ENCODE peak calls at places on chromosomes 7 and 10, in ten cellular contexts. One of them, this sample, is unnamed.

GRCh38 chr10:26881600-26882331 is 21.0 kb upstream of the ABI1 start:
- DNase-seq in EL: peak
- DNase-seq in ELR: peak
- DNase-seq in stimulated activated CD4-positive, alpha-beta T cell treated with anti-CD3 and anti-CD28 coated beads, Interleukin-1b, Interleukin-23, amount 100 ng/mL, for 1 hour: no peak
- DNase-seq in effector CD4-positive, alpha-beta T cell: no peak
- DNase-seq in HCT116: peak
- DNase-seq in mesendoderm: peak
- DNase-seq in cardiac muscle cell: peak
- DNase-seq in AG04449: no peak
- DNase-seq in GM20000: peak
- DNase-seq in this sample: peak

GRCh38 chr10:77350711-77351119 is 286.9 kb downstream of the KCNMA1 start:
- DNase-seq in ELR: peak
- DNase-seq in HCT116: peak
- DNase-seq in mesendoderm: peak
- DNase-seq in effector CD4-positive, alpha-beta T cell: no peak
- DNase-seq in cardiac muscle cell: peak
- DNase-seq in EL: peak
- DNase-seq in GM20000: no peak
- DNase-seq in stimulated activated CD4-positive, alpha-beta T cell treated with anti-CD3 and anti-CD28 coated beads, Interleukin-1b, Interleukin-23, amount 100 ng/mL, for 1 hour: no peak
- DNase-seq in AG04449: peak
- DNase-seq in this sample: no peak

GRCh38 chr7:46940178-46940577 is 641.7 kb downstream of the TNS3 start:
- DNase-seq in HCT116: no peak
- DNase-seq in ELR: no peak
- DNase-seq in cardiac muscle cell: no peak
- DNase-seq in EL: no peak
- DNase-seq in AG04449: no peak
- DNase-seq in mesendoderm: no peak
- DNase-seq in effector CD4-positive, alpha-beta T cell: no peak
- DNase-seq in stimulated activated CD4-positive, alpha-beta T cell treated with anti-CD3 and anti-CD28 coated beads, Interleukin-1b, Interleukin-23, amount 100 ng/mL, for 1 hour: no peak
- DNase-seq in GM20000: no peak
- DNase-seq in this sample: no peak

GRCh38 chr10:131902211-131902610 is 1.4 kb downstream of the PPP2R2D start:
- DNase-seq in mesendoderm: no peak
- DNase-seq in cardiac muscle cell: no peak
- DNase-seq in HCT116: no peak
- DNase-seq in EL: no peak
- DNase-seq in effector CD4-positive, alpha-beta T cell: no peak
- DNase-seq in stimulated activated CD4-positive, alpha-beta T cell treated with anti-CD3 and anti-CD28 coated beads, Interleukin-1b, Interleukin-23, amount 100 ng/mL, for 1 hour: no peak
- DNase-seq in AG04449: no peak
- DNase-seq in ELR: peak
- DNase-seq in GM20000: no peak
- DNase-seq in this sample: no peak

GRCh38 chr7:122886357-122887081 is at the start of gene CADPS2:
- DNase-seq in ELR: peak
- DNase-seq in HCT116: peak
- DNase-seq in EL: peak
- DNase-seq in AG04449: no peak
- DNase-seq in effector CD4-positive, alpha-beta T cell: no peak
- DNase-seq in stimulated activated CD4-positive, alpha-beta T cell treated with anti-CD3 and anti-CD28 coated beads, Interleukin-1b, Interleukin-23, amount 100 ng/mL, for 1 hour: no peak
- DNase-seq in cardiac muscle cell: peak
- DNase-seq in mesendoderm: peak
- DNase-seq in GM20000: peak
- DNase-seq in this sample: peak

GRCh38 chr10:123148414-123149161 is 652 bp downstream of the HMX2 start:
- DNase-seq in GM20000: peak
- DNase-seq in EL: no peak
- DNase-seq in cardiac muscle cell: no peak
- DNase-seq in stimulated activated CD4-positive, alpha-beta T cell treated with anti-CD3 and anti-CD28 coated beads, Interleukin-1b, Interleukin-23, amount 100 ng/mL, for 1 hour: no peak
- DNase-seq in ELR: no peak
- DNase-seq in effector CD4-positive, alpha-beta T cell: no peak
- DNase-seq in mesendoderm: peak
- DNase-seq in AG04449: no peak
- DNase-seq in HCT116: no peak
- DNase-seq in this sample: no peak

GRCh38 chr7:18548569-18548968 is 53.0 kb downstream of the HDAC9 start:
- DNase-seq in GM20000: no peak
- DNase-seq in cardiac muscle cell: no peak
- DNase-seq in HCT116: no peak
- DNase-seq in stimulated activated CD4-positive, alpha-beta T cell treated with anti-CD3 and anti-CD28 coated beads, Interleukin-1b, Interleukin-23, amount 100 ng/mL, for 1 hour: no peak
- DNase-seq in EL: no peak
- DNase-seq in ELR: no peak
- DNase-seq in AG04449: no peak
- DNase-seq in effector CD4-positive, alpha-beta T cell: no peak
- DNase-seq in mesendoderm: no peak
- DNase-seq in this sample: no peak

GRCh38 chr10:21084700-21085099 is 187.6 kb upstream of the NEBL start:
- DNase-seq in cardiac muscle cell: no peak
- DNase-seq in stimulated activated CD4-positive, alpha-beta T cell treated with anti-CD3 and anti-CD28 coated beads, Interleukin-1b, Interleukin-23, amount 100 ng/mL, for 1 hour: no peak
- DNase-seq in effector CD4-positive, alpha-beta T cell: no peak
- DNase-seq in ELR: no peak
- DNase-seq in EL: no peak
- DNase-seq in AG04449: no peak
- DNase-seq in HCT116: no peak
- DNase-seq in mesendoderm: no peak
- DNase-seq in GM20000: no peak
- DNase-seq in this sample: peak

GRCh38 chr7:157660971-157661610 is 324.3 kb downstream of the DNAJB6 start:
- DNase-seq in HCT116: no peak
- DNase-seq in mesendoderm: no peak
- DNase-seq in cardiac muscle cell: no peak
- DNase-seq in GM20000: no peak
- DNase-seq in effector CD4-positive, alpha-beta T cell: no peak
- DNase-seq in ELR: no peak
- DNase-seq in stimulated activated CD4-positive, alpha-beta T cell treated with anti-CD3 and anti-CD28 coated beads, Interleukin-1b, Interleukin-23, amount 100 ng/mL, for 1 hour: no peak
- DNase-seq in EL: no peak
- DNase-seq in AG04449: no peak
- DNase-seq in this sample: no peak

GRCh38 chr7:47375121-47375551 is 206.8 kb downstream of the TNS3 start:
- DNase-seq in stimulated activated CD4-positive, alpha-beta T cell treated with anti-CD3 and anti-CD28 coated beads, Interleukin-1b, Interleukin-23, amount 100 ng/mL, for 1 hour: no peak
- DNase-seq in effector CD4-positive, alpha-beta T cell: no peak
- DNase-seq in ELR: no peak
- DNase-seq in cardiac muscle cell: peak
- DNase-seq in mesendoderm: no peak
- DNase-seq in EL: peak
- DNase-seq in HCT116: no peak
- DNase-seq in AG04449: no peak
- DNase-seq in GM20000: no peak
- DNase-seq in this sample: no peak

GRCh38 chr7:36062159-36062815 is 90.8 kb upstream of the EEPD1 start:
- DNase-seq in EL: no peak
- DNase-seq in HCT116: no peak
- DNase-seq in mesendoderm: no peak
- DNase-seq in stimulated activated CD4-positive, alpha-beta T cell treated with anti-CD3 and anti-CD28 coated beads, Interleukin-1b, Interleukin-23, amount 100 ng/mL, for 1 hour: no peak
- DNase-seq in cardiac muscle cell: no peak
- DNase-seq in GM20000: no peak
- DNase-seq in AG04449: no peak
- DNase-seq in effector CD4-positive, alpha-beta T cell: no peak
- DNase-seq in ELR: no peak
- DNase-seq in this sample: no peak

GRCh38 chr7:132739271-132739955 is 163.1 kb upstream of the PLXNA4 start:
- DNase-seq in AG04449: peak
- DNase-seq in EL: peak
- DNase-seq in GM20000: no peak
- DNase-seq in HCT116: no peak
- DNase-seq in cardiac muscle cell: peak
- DNase-seq in stimulated activated CD4-positive, alpha-beta T cell treated with anti-CD3 and anti-CD28 coated beads, Interleukin-1b, Interleukin-23, amount 100 ng/mL, for 1 hour: no peak
- DNase-seq in effector CD4-positive, alpha-beta T cell: no peak
- DNase-seq in ELR: peak
- DNase-seq in mesendoderm: no peak
- DNase-seq in this sample: no peak

GRCh38 chr7:23598321-23598720 is 1.1 kb downstream of the CCDC126 start:
- DNase-seq in stimulated activated CD4-positive, alpha-beta T cell treated with anti-CD3 and anti-CD28 coated beads, Interleukin-1b, Interleukin-23, amount 100 ng/mL, for 1 hour: no peak
- DNase-seq in GM20000: no peak
- DNase-seq in AG04449: no peak
- DNase-seq in HCT116: peak
- DNase-seq in EL: no peak
- DNase-seq in cardiac muscle cell: no peak
- DNase-seq in mesendoderm: peak
- DNase-seq in effector CD4-positive, alpha-beta T cell: no peak
- DNase-seq in ELR: peak
- DNase-seq in this sample: no peak

GRCh38 chr10:60911216-60911615 is 32.8 kb downstream of the RHOBTB1 start:
- DNase-seq in mesendoderm: no peak
- DNase-seq in effector CD4-positive, alpha-beta T cell: no peak
- DNase-seq in cardiac muscle cell: no peak
- DNase-seq in AG04449: no peak
- DNase-seq in ELR: no peak
- DNase-seq in stimulated activated CD4-positive, alpha-beta T cell treated with anti-CD3 and anti-CD28 coated beads, Interleukin-1b, Interleukin-23, amount 100 ng/mL, for 1 hour: no peak
- DNase-seq in GM20000: no peak
- DNase-seq in EL: no peak
- DNase-seq in HCT116: no peak
- DNase-seq in this sample: no peak

GRCh38 chr7:85186083-85186520 is 754 bp downstream of the SEMA3D start:
- DNase-seq in mesendoderm: peak
- DNase-seq in stimulated activated CD4-positive, alpha-beta T cell treated with anti-CD3 and anti-CD28 coated beads, Interleukin-1b, Interleukin-23, amount 100 ng/mL, for 1 hour: no peak
- DNase-seq in effector CD4-positive, alpha-beta T cell: no peak
- DNase-seq in AG04449: no peak
- DNase-seq in ELR: peak
- DNase-seq in HCT116: no peak
- DNase-seq in GM20000: no peak
- DNase-seq in EL: peak
- DNase-seq in cardiac muscle cell: peak
- DNase-seq in this sample: no peak

GRCh38 chr10:76456190-76456589 is 1024.8 kb downstream of the LRMDA start:
- DNase-seq in GM20000: no peak
- DNase-seq in mesendoderm: no peak
- DNase-seq in EL: no peak
- DNase-seq in AG04449: no peak
- DNase-seq in HCT116: no peak
- DNase-seq in stimulated activated CD4-positive, alpha-beta T cell treated with anti-CD3 and anti-CD28 coated beads, Interleukin-1b, Interleukin-23, amount 100 ng/mL, for 1 hour: no peak
- DNase-seq in cardiac muscle cell: peak
- DNase-seq in ELR: peak
- DNase-seq in effector CD4-positive, alpha-beta T cell: no peak
- DNase-seq in this sample: no peak

GRCh38 chr10:28130267-28130666 is 131.4 kb upstream of the ODAD2 start:
- DNase-seq in GM20000: no peak
- DNase-seq in ELR: peak
- DNase-seq in mesendoderm: peak
- DNase-seq in HCT116: no peak
- DNase-seq in AG04449: no peak
- DNase-seq in stimulated activated CD4-positive, alpha-beta T cell treated with anti-CD3 and anti-CD28 coated beads, Interleukin-1b, Interleukin-23, amount 100 ng/mL, for 1 hour: no peak
- DNase-seq in EL: peak
- DNase-seq in cardiac muscle cell: peak
- DNase-seq in effector CD4-positive, alpha-beta T cell: no peak
- DNase-seq in this sample: no peak

GRCh38 chr10:62083413-62083794 is 181.9 kb downstream of the ARID5B start:
- DNase-seq in EL: no peak
- DNase-seq in stimulated activated CD4-positive, alpha-beta T cell treated with anti-CD3 and anti-CD28 coated beads, Interleukin-1b, Interleukin-23, amount 100 ng/mL, for 1 hour: no peak
- DNase-seq in ELR: no peak
- DNase-seq in cardiac muscle cell: peak
- DNase-seq in effector CD4-positive, alpha-beta T cell: no peak
- DNase-seq in GM20000: no peak
- DNase-seq in HCT116: no peak
- DNase-seq in mesendoderm: peak
- DNase-seq in AG04449: no peak
- DNase-seq in this sample: no peak

GRCh38 chr7:69670701-69671100 is 72.4 kb downstream of the AUTS2 start:
- DNase-seq in cardiac muscle cell: peak
- DNase-seq in AG04449: no peak
- DNase-seq in EL: no peak
- DNase-seq in HCT116: no peak
- DNase-seq in stimulated activated CD4-positive, alpha-beta T cell treated with anti-CD3 and anti-CD28 coated beads, Interleukin-1b, Interleukin-23, amount 100 ng/mL, for 1 hour: no peak
- DNase-seq in effector CD4-positive, alpha-beta T cell: no peak
- DNase-seq in ELR: no peak
- DNase-seq in GM20000: no peak
- DNase-seq in mesendoderm: no peak
- DNase-seq in this sample: no peak

GRCh38 chr7:28179081-28180030 is 1.2 kb downstream of the JAZF1 start:
- DNase-seq in ELR: peak
- DNase-seq in AG04449: no peak
- DNase-seq in EL: peak
- DNase-seq in cardiac muscle cell: peak
- DNase-seq in stimulated activated CD4-positive, alpha-beta T cell treated with anti-CD3 and anti-CD28 coated beads, Interleukin-1b, Interleukin-23, amount 100 ng/mL, for 1 hour: peak
- DNase-seq in effector CD4-positive, alpha-beta T cell: peak
- DNase-seq in GM20000: peak
- DNase-seq in mesendoderm: peak
- DNase-seq in HCT116: no peak
- DNase-seq in this sample: no peak

GRCh38 chr7:41559426-41559825 is 143.5 kb downstream of the INHBA start:
- DNase-seq in ELR: no peak
- DNase-seq in stimulated activated CD4-positive, alpha-beta T cell treated with anti-CD3 and anti-CD28 coated beads, Interleukin-1b, Interleukin-23, amount 100 ng/mL, for 1 hour: no peak
- DNase-seq in EL: no peak
- DNase-seq in mesendoderm: peak
- DNase-seq in effector CD4-positive, alpha-beta T cell: no peak
- DNase-seq in AG04449: no peak
- DNase-seq in GM20000: no peak
- DNase-seq in HCT116: no peak
- DNase-seq in cardiac muscle cell: no peak
- DNase-seq in this sample: no peak

GRCh38 chr7:92695308-92696261 is 105.4 kb upstream of the FAM133B start:
- DNase-seq in mesendoderm: peak
- DNase-seq in ELR: peak
- DNase-seq in EL: peak
- DNase-seq in stimulated activated CD4-positive, alpha-beta T cell treated with anti-CD3 and anti-CD28 coated beads, Interleukin-1b, Interleukin-23, amount 100 ng/mL, for 1 hour: no peak
- DNase-seq in HCT116: peak
- DNase-seq in cardiac muscle cell: peak
- DNase-seq in AG04449: peak
- DNase-seq in effector CD4-positive, alpha-beta T cell: no peak
- DNase-seq in GM20000: no peak
- DNase-seq in this sample: no peak

GRCh38 chr10:76558586-76558985 is 1079.0 kb downstream of the KCNMA1 start:
- DNase-seq in GM20000: no peak
- DNase-seq in stimulated activated CD4-positive, alpha-beta T cell treated with anti-CD3 and anti-CD28 coated beads, Interleukin-1b, Interleukin-23, amount 100 ng/mL, for 1 hour: no peak
- DNase-seq in AG04449: no peak
- DNase-seq in HCT116: no peak
- DNase-seq in effector CD4-positive, alpha-beta T cell: no peak
- DNase-seq in cardiac muscle cell: peak
- DNase-seq in ELR: peak
- DNase-seq in EL: peak
- DNase-seq in mesendoderm: no peak
- DNase-seq in this sample: no peak

GRCh38 chr10:125661942-125662515 is 20.9 kb downstream of the TEX36 start:
- DNase-seq in cardiac muscle cell: no peak
- DNase-seq in GM20000: no peak
- DNase-seq in EL: peak
- DNase-seq in effector CD4-positive, alpha-beta T cell: no peak
- DNase-seq in AG04449: peak
- DNase-seq in stimulated activated CD4-positive, alpha-beta T cell treated with anti-CD3 and anti-CD28 coated beads, Interleukin-1b, Interleukin-23, amount 100 ng/mL, for 1 hour: no peak
- DNase-seq in HCT116: peak
- DNase-seq in ELR: peak
- DNase-seq in mesendoderm: peak
- DNase-seq in this sample: no peak

GRCh38 chr7:137445268-137445667 is 101.7 kb upstream of the PTN start:
- DNase-seq in EL: no peak
- DNase-seq in mesendoderm: no peak
- DNase-seq in stimulated activated CD4-positive, alpha-beta T cell treated with anti-CD3 and anti-CD28 coated beads, Interleukin-1b, Interleukin-23, amount 100 ng/mL, for 1 hour: no peak
- DNase-seq in ELR: no peak
- DNase-seq in AG04449: no peak
- DNase-seq in effector CD4-positive, alpha-beta T cell: no peak
- DNase-seq in GM20000: no peak
- DNase-seq in HCT116: no peak
- DNase-seq in cardiac muscle cell: no peak
- DNase-seq in this sample: no peak

GRCh38 chr7:150937848-150938561 is 40.1 kb downstream of the KCNH2 start:
- DNase-seq in mesendoderm: peak
- DNase-seq in EL: peak
- DNase-seq in HCT116: no peak
- DNase-seq in GM20000: no peak
- DNase-seq in ELR: peak
- DNase-seq in effector CD4-positive, alpha-beta T cell: no peak
- DNase-seq in AG04449: no peak
- DNase-seq in stimulated activated CD4-positive, alpha-beta T cell treated with anti-CD3 and anti-CD28 coated beads, Interleukin-1b, Interleukin-23, amount 100 ng/mL, for 1 hour: no peak
- DNase-seq in cardiac muscle cell: peak
- DNase-seq in this sample: no peak